ENCODE peak calls at places on chromosome 2, in five cellular contexts. Q, K, W, R and J are unnamed samples.

GRCh38 chr2:207676827-207677354 is 34.5 kb upstream of the CCNYL1 start:
- DNase-seq in Q (no peak), K (no peak), W (no peak), R (no peak), J (no peak)

GRCh38 chr2:56684371-56684770 is 500.6 kb downstream of the CCDC85A start:
- DNase-seq in Q (no peak), K (no peak), W (no peak), R (no peak), J (no peak)

GRCh38 chr2:191103793-191104192 is 47.0 kb downstream of the STAT4 start:
- DNase-seq in Q (no peak), K (no peak), W (no peak), R (no peak), J (no peak)

GRCh38 chr2:14234911-14235310 is 397.6 kb upstream of the LRATD1 start:
- DNase-seq in Q (no peak), K (no peak), W (no peak), R (no peak), J (no peak)

GRCh38 chr2:159797468-159798375 is at the start of gene CD302:
- DNase-seq in Q (peak; percentile 82), K (peak; percentile 76), W (peak; percentile 86), R (peak; percentile 89), J (peak; percentile 94)

GRCh38 chr2:164824865-164825264 is 16.8 kb downstream of the COBLL1 start:
- DNase-seq in Q (no peak), K (no peak), W (no peak), R (no peak), J (no peak)

GRCh38 chr2:28247326-28247725 is 145.3 kb upstream of the FOSL2 start:
- DNase-seq in Q (no peak), K (no peak), W (no peak), R (no peak), J (no peak)

GRCh38 chr2:237860273-237860935 is 981 bp downstream of the RAMP1 start:
- DNase-seq in Q (no peak), K (no peak), W (no peak), R (no peak), J (no peak)

GRCh38 chr2:234474654-234475053 is 22.2 kb downstream of the ARL4C start:
- DNase-seq in Q (no peak), K (no peak), W (no peak), R (no peak), J (no peak)

GRCh38 chr2:28627722-28628480 is 123.7 kb upstream of the PPP1CB start:
- DNase-seq in Q (no peak), K (no peak), W (no peak), R (no peak), J (no peak)

GRCh38 chr2:171811229-171811628 is 82.8 kb downstream of the SLC25A12 start:
- DNase-seq in Q (no peak), K (no peak), W (no peak), R (no peak), J (no peak)

GRCh38 chr2:37526323-37526722 is 145.1 kb downstream of the CDC42EP3 start:
- DNase-seq in Q (no peak), K (no peak), W (no peak), R (no peak), J (no peak)

GRCh38 chr2:100046961-100047950 is 95.1 kb downstream of the AFF3 start:
- DNase-seq in Q (no peak), K (no peak), W (no peak), R (no peak), J (no peak)

GRCh38 chr2:182360012-182360662 is 66.7 kb downstream of the PDE1A start:
- DNase-seq in Q (peak; percentile 27), K (peak; percentile 39), W (peak; percentile 11), R (no peak), J (peak; percentile 33)

GRCh38 chr2:158488442-158489216 is 31.9 kb downstream of the PKP4 start:
- DNase-seq in Q (no peak), K (no peak), W (no peak), R (no peak), J (no peak)

GRCh38 chr2:158491072-158491471 is 34.3 kb downstream of the PKP4 start:
- DNase-seq in Q (no peak), K (no peak), W (no peak), R (no peak), J (no peak)

GRCh38 chr2:158487419-158487818 is 30.7 kb downstream of the PKP4 start:
- DNase-seq in Q (no peak), K (no peak), W (no peak), R (no peak), J (no peak)

GRCh38 chr2:158486970-158487325 is 30.2 kb downstream of the PKP4 start:
- DNase-seq in Q (no peak), K (no peak), W (no peak), R (no peak), J (no peak)

DNA sequence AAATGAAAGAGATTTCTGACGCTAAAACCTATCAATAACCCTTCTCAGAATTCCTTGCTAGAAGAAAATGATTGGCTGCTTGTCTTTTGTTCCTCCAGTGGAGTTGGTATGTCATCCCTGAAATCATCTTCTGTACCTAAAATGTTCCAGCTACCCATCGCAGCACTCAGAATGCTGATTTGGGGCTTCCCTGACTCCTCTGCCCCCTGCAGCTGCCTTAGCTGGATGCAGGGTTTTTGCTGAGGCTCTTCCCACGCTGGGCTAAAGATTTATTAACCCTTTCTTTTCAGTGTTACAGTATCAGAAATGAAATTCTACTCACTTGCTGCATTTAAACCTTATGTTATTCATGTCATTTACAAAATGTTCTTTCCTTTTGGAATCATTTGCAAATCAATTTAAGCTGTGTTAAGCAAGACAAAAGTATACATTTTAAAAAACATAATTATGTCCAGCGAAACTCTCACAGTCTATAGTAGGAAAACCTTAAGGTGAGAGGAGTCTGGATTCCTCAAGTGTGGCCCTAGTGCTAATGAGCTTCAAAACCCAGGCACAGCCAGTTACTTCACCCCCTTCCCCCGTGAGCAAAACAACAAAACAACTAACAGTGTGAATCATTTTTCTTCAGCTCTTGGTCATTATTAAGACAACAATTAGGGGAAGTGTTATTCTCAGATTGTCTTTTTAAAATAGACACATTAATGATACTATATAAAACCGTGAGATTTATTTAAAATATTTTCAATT is 32.8 kb downstream of the PKP4 start:
- DNase-seq in Q (no peak), K (no peak), W (no peak), R (no peak), J (no peak)
- H3K4me1 ChIP-seq in Q (peaks cover 34% of the 10 kb centered on the region), K (no peaks in the 10 kb centered on the region), W (peaks cover 81% of the 10 kb centered on the region), R (peaks cover 29% of the 10 kb centered on the region), J (peaks cover 3% of the 10 kb centered on the region)

GRCh38 chr2:120538691-120539420 is 192.9 kb downstream of the INHBB start:
- DNase-seq in Q (no peak), K (no peak), W (no peak), R (no peak), J (no peak)
- TF ChIP-seq CTCF in Q (no peak), K (no peak), W (no peak), R (no peak), J (no peak)

GRCh38 chr2:74021407-74021755 is 36.7 kb downstream of the TET3 start:
- DNase-seq in Q (no peak), K (no peak), W (no peak), R (no peak), J (no peak)

GRCh38 chr2:74025971-74026612 is 41.4 kb downstream of the TET3 start:
- DNase-seq in Q (no peak), K (no peak), W (no peak), R (no peak), J (no peak)

GRCh38 chr2:74026674-74027294 is 42.1 kb downstream of the TET3 start:
- DNase-seq in Q (no peak), K (no peak), W (no peak), R (no peak), J (no peak)

GRCh38 chr2:74027496-74027895 is 42.8 kb downstream of the TET3 start:
- DNase-seq in Q (no peak), K (no peak), W (no peak), R (no peak), J (no peak)

GRCh38 chr2:74024216-74024615 is 39.5 kb downstream of the TET3 start:
- DNase-seq in Q (no peak), K (no peak), W (no peak), R (no peak), J (no peak)
- H3K27ac ChIP-seq in Q (no peak overlapping the region), K (no peak overlapping the region), W (no peak overlapping the region), R (no peak overlapping the region), J (no peak overlapping the region)

GRCh38 chr2:157788201-157788600 is 87.9 kb downstream of the ACVR1 start:
- DNase-seq in Q (no peak), K (no peak), W (no peak), R (no peak), J (no peak)
- H3K4me1 ChIP-seq in Q (peaks cover 34% of the 10 kb centered on the region), K (peaks cover 18% of the 10 kb centered on the region), W (peaks cover 87% of the 10 kb centered on the region), R (peaks cover 54% of the 10 kb centered on the region), J (peaks cover 15% of the 10 kb centered on the region)

DNA sequence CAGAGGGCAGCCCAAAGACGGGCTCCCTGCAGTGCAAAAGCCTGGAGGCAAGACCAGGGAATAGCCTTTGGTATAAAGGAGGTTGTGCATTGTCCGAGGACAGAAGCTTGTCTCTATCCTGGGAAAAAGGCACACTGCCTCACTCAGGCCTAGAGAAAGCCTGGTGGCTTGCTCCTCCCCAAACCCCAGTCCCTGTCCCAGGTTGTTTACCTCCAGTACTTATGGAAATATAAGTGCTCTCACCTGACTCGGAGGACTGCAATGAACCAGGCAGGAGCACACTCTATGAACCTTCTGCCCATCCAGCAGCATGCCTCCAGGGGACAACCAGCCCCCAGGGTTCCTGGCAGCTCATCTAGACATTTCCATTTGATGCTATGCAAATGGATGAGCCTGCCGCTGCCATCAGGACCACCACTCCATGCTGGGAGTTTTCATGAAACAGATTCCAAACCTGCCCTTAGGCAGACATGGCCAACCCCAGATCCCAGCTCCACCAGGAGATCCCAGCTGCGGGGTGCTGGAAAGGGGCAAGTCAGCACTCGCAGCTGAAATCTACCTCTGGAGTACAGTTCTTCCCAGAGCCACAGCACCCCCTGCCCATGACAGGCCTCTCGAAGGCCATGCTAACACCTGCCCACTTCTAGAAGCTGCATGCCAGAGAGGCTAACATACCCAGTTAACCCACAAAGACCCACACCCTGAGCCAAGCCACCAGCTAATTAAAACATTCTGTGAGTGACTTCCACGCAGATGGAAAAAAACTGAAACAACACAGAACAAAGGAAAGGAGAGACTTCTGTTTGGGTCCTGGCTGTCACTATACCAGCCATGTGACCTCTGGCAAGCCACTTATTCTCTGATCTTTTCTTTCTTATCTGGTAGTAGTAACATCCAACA is 101.7 kb downstream of the TTC32 start:
- DNase-seq in Q (no peak), K (no peak), W (no peak), R (no peak), J (no peak)
- TF ChIP-seq CTCF in Q (no peak), K (no peak), W (no peak), R (no peak), J (no peak)

DNA sequence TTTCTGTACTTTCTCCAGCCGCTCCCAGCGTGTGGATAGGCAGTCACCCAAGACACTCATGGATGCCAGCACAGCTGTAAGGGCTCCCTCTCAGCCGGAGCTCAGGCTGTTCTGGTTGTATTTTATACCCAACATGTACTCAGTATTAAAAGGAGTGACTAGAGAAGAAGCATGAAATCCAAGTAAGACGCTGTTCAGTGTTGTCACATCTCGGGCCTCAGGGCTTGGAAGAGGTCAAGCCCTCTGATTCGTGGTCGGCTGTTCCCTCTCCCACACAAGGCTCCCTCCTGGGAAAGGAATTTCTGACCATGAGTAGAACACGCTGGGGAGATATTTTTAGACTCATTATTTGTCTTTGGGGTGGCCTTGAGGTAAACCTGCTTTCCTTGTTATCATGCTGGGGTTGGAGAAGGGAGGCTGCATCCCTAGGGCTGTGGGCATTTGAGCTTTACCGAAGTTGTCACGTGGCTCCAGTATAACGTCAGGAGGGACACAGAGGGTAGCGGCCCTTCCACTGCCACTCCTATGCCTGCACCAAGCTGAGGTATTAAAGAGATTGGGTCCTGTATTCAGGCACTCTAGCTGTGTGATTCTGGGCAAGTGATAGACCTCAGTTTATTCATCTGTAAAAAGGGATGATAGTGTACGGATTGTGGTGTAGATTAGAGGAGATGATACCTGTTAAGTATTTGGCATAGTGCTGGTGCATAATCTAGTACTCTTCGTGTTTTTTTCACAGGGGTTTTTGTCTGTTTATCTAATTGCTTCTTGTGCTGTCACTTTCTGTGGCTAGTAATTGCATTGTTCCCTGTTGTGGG is 34.1 kb downstream of the HK2 start:
- DNase-seq in Q (no peak), K (no peak), W (no peak), R (no peak), J (no peak)
- H3K27ac ChIP-seq in Q (peak overlapping the region; percentile 73), K (no peak overlapping the region), W (peak overlapping the region; percentile 41), R (peak overlapping the region; percentile 56), J (peak overlapping the region; percentile 5)